ENCODE peak calls at places on chromosomes 4 and X, in nine cellular contexts. R, K, A, D, X, P, O, T and L are unnamed samples.

GRCh38 chr4:189202869-189203271 is 737.8 kb upstream of the FRG1 start:
- DNase-seq in A (no peak), R (no peak), K (peak), O (no peak), X (peak), D (peak), T (no peak), P (peak), L (peak)

GRCh38 chr4:151600432-151600831 is 160.4 kb downstream of the GATB start:
- DNase-seq in T (no peak), D (no peak), O (no peak), K (no peak), P (peak), X (no peak), A (no peak), R (no peak), L (no peak)

GRCh38 chr4:83361416-83362196 is 27.0 kb upstream of the HPSE start:
- DNase-seq in O (no peak), R (no peak), D (no peak), K (no peak), X (no peak), T (no peak), A (no peak), P (no peak), L (no peak)

GRCh38 chr4:95728145-95728544 is 111.7 kb upstream of the PDHA2 start:
- DNase-seq in R (no peak), P (no peak), O (no peak), A (no peak), T (no peak), X (peak), D (no peak), K (peak), L (no peak)

GRCh38 chr4:6560416-6561172 is 14.4 kb upstream of the MAN2B2 start:
- DNase-seq in X (no peak), K (no peak), A (no peak), O (no peak), D (no peak), T (no peak), R (no peak), P (peak), L (peak)

GRCh38 chrX:155065035-155065734 is 5.8 kb downstream of the CMC4 start:
- DNase-seq in T (no peak), X (peak), O (no peak), A (no peak), K (peak), P (peak), D (peak), R (no peak), L (peak)

GRCh38 chr4:83282049-83282535 is 2.5 kb downstream of the COQ2 start:
- DNase-seq in P (peak), A (peak), T (no peak), X (peak), D (no peak), O (no peak), K (peak), R (peak), L (peak)

GRCh38 chr4:119017634-119018033 is 118.0 kb upstream of the MYOZ2 start:
- DNase-seq in K (no peak), T (no peak), X (no peak), O (no peak), D (no peak), R (no peak), P (no peak), A (no peak), L (no peak)

GRCh38 chr4:73917081-73917501 is 47.9 kb downstream of the CXCL1 start:
- DNase-seq in R (no peak), O (no peak), P (peak), A (no peak), T (no peak), X (peak), K (peak), D (peak), L (peak)

GRCh38 chr4:29708473-29708872 is 1011.7 kb upstream of the PCDH7 start:
- DNase-seq in R (no peak), X (peak), T (no peak), A (no peak), P (peak), O (no peak), K (no peak), D (peak), L (peak)

GRCh38 chr4:139312552-139313332 is 10.5 kb upstream of the NDUFC1 start:
- DNase-seq in R (no peak), A (no peak), O (no peak), T (no peak), D (no peak), K (no peak), P (no peak), X (no peak), L (no peak)

GRCh38 chrX:136031626-136032025 is 46.4 kb downstream of the SLC9A6 start:
- DNase-seq in X (no peak), D (no peak), O (no peak), A (no peak), T (no peak), K (no peak), P (no peak), R (no peak), L (no peak)